ENCODE peak calls at places on chromosomes 4 and X, in five cellular contexts. One of them, this sample, is unnamed. For H3K79me1, the result is how much of the 10 kb centered on the place peaks cover.

GRCh38 chr4:6494431-6495295 is 22.2 kb upstream of the PPP2R2C start:
- DNase-seq in H1: no peak
- DNase-seq in neuronal stem cell: no peak
- DNase-seq in trophoblast cell: no peak
- DNase-seq in mesenchymal stem cell: no peak
- DNase-seq in this sample: peak

GRCh38 chr4:70724463-70724862 is 2.7 kb downstream of the RUFY3 start:
- DNase-seq in H1: no peak
- DNase-seq in trophoblast cell: no peak
- DNase-seq in mesenchymal stem cell: no peak
- DNase-seq in neuronal stem cell: no peak
- DNase-seq in this sample: no peak

GRCh38 chrX:119474615-119475388 is 6.6 kb downstream of the SLC25A5 start:
- DNase-seq in neuronal stem cell: no peak
- DNase-seq in trophoblast cell: no peak
- DNase-seq in H1: no peak
- DNase-seq in mesenchymal stem cell: no peak
- DNase-seq in this sample: no peak

GRCh38 chr4:155307731-155308277 is 69.0 kb downstream of the MAP9 start:
- DNase-seq in H1: no peak
- DNase-seq in neuronal stem cell: no peak
- DNase-seq in mesenchymal stem cell: no peak
- DNase-seq in trophoblast cell: peak
- DNase-seq in this sample: no peak

GRCh38 chrX:151174581-151175282 is 1.7 kb upstream of the GPR50 start:
- DNase-seq in H1: no peak
- DNase-seq in neuronal stem cell: no peak
- DNase-seq in trophoblast cell: no peak
- DNase-seq in mesenchymal stem cell: no peak
- DNase-seq in this sample: peak

GRCh38 chrX:21770631-21771321 is 12.9 kb upstream of the SMPX start:
- DNase-seq in H1: no peak
- DNase-seq in neuronal stem cell: no peak
- DNase-seq in trophoblast cell: no peak
- DNase-seq in mesenchymal stem cell: no peak
- DNase-seq in this sample: peak

GRCh38 chr4:183402771-183403170 is 41.7 kb upstream of the CDKN2AIP start:
- DNase-seq in H1: no peak
- DNase-seq in mesenchymal stem cell: peak
- DNase-seq in neuronal stem cell: no peak
- DNase-seq in trophoblast cell: no peak
- DNase-seq in this sample: no peak

GRCh38 chr4:149426461-149426860 is 389.2 kb downstream of the IQCM start:
- DNase-seq in mesenchymal stem cell: no peak
- DNase-seq in H1: no peak
- DNase-seq in trophoblast cell: no peak
- DNase-seq in neuronal stem cell: no peak
- DNase-seq in this sample: no peak

GRCh38 chr4:47930971-47931804 is 16.8 kb upstream of the NFXL1 start:
- DNase-seq in trophoblast cell: no peak
- DNase-seq in mesenchymal stem cell: no peak
- DNase-seq in H1: no peak
- DNase-seq in neuronal stem cell: no peak
- DNase-seq in this sample: no peak

GRCh38 chr4:160877087-160877790 is 1286.6 kb downstream of the FSTL5 start:
- DNase-seq in trophoblast cell: no peak
- DNase-seq in H1: no peak
- DNase-seq in mesenchymal stem cell: peak
- DNase-seq in neuronal stem cell: no peak
- DNase-seq in this sample: no peak

GRCh38 chrX:96843566-96843965 is 40.1 kb upstream of the RPA4 start:
- DNase-seq in H1: peak
- DNase-seq in trophoblast cell: peak
- DNase-seq in mesenchymal stem cell: peak
- DNase-seq in neuronal stem cell: peak
- DNase-seq in this sample: peak

GRCh38 chr4:173529505-173530325 is at the start of gene HAND2:
- DNase-seq in neuronal stem cell: peak
- DNase-seq in trophoblast cell: no peak
- DNase-seq in H1: no peak
- DNase-seq in mesenchymal stem cell: peak
- DNase-seq in this sample: peak

GRCh38 chr4:128859887-128860774 is 50.6 kb downstream of the JADE1 start:
- DNase-seq in trophoblast cell: no peak
- DNase-seq in mesenchymal stem cell: peak
- DNase-seq in H1: no peak
- DNase-seq in neuronal stem cell: no peak
- DNase-seq in this sample: no peak

GRCh38 chr4:153248641-153249198 is 44.5 kb downstream of the TRIM2 start:
- DNase-seq in neuronal stem cell: no peak
- DNase-seq in H1: no peak
- DNase-seq in trophoblast cell: no peak
- DNase-seq in mesenchymal stem cell: no peak
- DNase-seq in this sample: peak

GRCh38 chr4:174217273-174218126 is 66.0 kb downstream of the FBXO8 start:
- DNase-seq in trophoblast cell: peak
- DNase-seq in neuronal stem cell: peak
- DNase-seq in H1: no peak
- DNase-seq in mesenchymal stem cell: peak
- DNase-seq in this sample: no peak

GRCh38 chrX:149497054-149497453 is 8.1 kb downstream of the IDS start:
- DNase-seq in H1: no peak
- DNase-seq in trophoblast cell: no peak
- DNase-seq in neuronal stem cell: no peak
- DNase-seq in mesenchymal stem cell: no peak
- DNase-seq in this sample: no peak

GRCh38 chr4:148442830-148443549 is 776 bp upstream of the NR3C2 start:
- DNase-seq in neuronal stem cell: no peak
- DNase-seq in mesenchymal stem cell: no peak
- DNase-seq in trophoblast cell: no peak
- DNase-seq in H1: no peak
- DNase-seq in this sample: no peak

GRCh38 chrX:1597345-1598020 is 6.1 kb downstream of the AKAP17A start:
- DNase-seq in H1: no peak
- DNase-seq in neuronal stem cell: no peak
- DNase-seq in trophoblast cell: no peak
- DNase-seq in mesenchymal stem cell: no peak
- DNase-seq in this sample: no peak

GRCh38 chr4:164440196-164440595 is 313.7 kb upstream of the SMIM31 start:
- DNase-seq in neuronal stem cell: no peak
- DNase-seq in trophoblast cell: no peak
- DNase-seq in mesenchymal stem cell: no peak
- DNase-seq in H1: no peak
- DNase-seq in this sample: no peak

GRCh38 chrX:72247206-72247944 is 8.5 kb upstream of the ERCC6L start:
- DNase-seq in H1: no peak
- DNase-seq in trophoblast cell: no peak
- DNase-seq in neuronal stem cell: no peak
- DNase-seq in mesenchymal stem cell: no peak
- DNase-seq in this sample: no peak

GRCh38 chrX:20487227-20487626 is 220.5 kb upstream of the RPS6KA3 start:
- DNase-seq in mesenchymal stem cell: peak
- DNase-seq in neuronal stem cell: no peak
- DNase-seq in H1: no peak
- DNase-seq in trophoblast cell: no peak
- DNase-seq in this sample: no peak

GRCh38 chrX:70755850-70756249 is 152.7 kb downstream of the TEX11 start:
- DNase-seq in trophoblast cell: no peak
- DNase-seq in H1: peak
- DNase-seq in mesenchymal stem cell: no peak
- DNase-seq in neuronal stem cell: no peak
- DNase-seq in this sample: peak

GRCh38 chr4:19823781-19824180 is 427.9 kb upstream of the SLIT2 start:
- DNase-seq in trophoblast cell: no peak
- DNase-seq in H1: no peak
- DNase-seq in neuronal stem cell: no peak
- DNase-seq in mesenchymal stem cell: no peak
- DNase-seq in this sample: no peak

GRCh38 chrX:147876849-147877646 is 34.7 kb upstream of the FMR1 start:
- DNase-seq in neuronal stem cell: no peak
- DNase-seq in mesenchymal stem cell: no peak
- DNase-seq in trophoblast cell: no peak
- DNase-seq in H1: no peak
- DNase-seq in this sample: no peak

GRCh38 chr4:108213723-108214122 is 45.0 kb upstream of the LEF1 start:
- DNase-seq in H1: no peak
- DNase-seq in mesenchymal stem cell: no peak
- DNase-seq in trophoblast cell: no peak
- DNase-seq in neuronal stem cell: no peak
- DNase-seq in this sample: no peak

GRCh38 chr4:84870398-84871163 is 95.9 kb downstream of the WDFY3 start:
- DNase-seq in H1: peak
- DNase-seq in mesenchymal stem cell: peak
- DNase-seq in neuronal stem cell: no peak
- DNase-seq in trophoblast cell: peak
- DNase-seq in this sample: peak

GRCh38 chr4:56434599-56435000 is 815 bp downstream of the PPAT start:
- DNase-seq in trophoblast cell: peak
- DNase-seq in neuronal stem cell: no peak
- DNase-seq in mesenchymal stem cell: no peak
- DNase-seq in H1: no peak
- DNase-seq in this sample: no peak

GRCh38 chrX:80354966-80355465 is 65.2 kb upstream of the TENT5D start:
- DNase-seq in neuronal stem cell: no peak
- DNase-seq in mesenchymal stem cell: no peak
- DNase-seq in trophoblast cell: no peak
- DNase-seq in H1: no peak
- DNase-seq in this sample: no peak

GRCh38 chrX:118528089-118528753 is 32.6 kb downstream of the DOCK11 start:
- DNase-seq in H1: no peak
- DNase-seq in mesenchymal stem cell: no peak
- DNase-seq in neuronal stem cell: no peak
- DNase-seq in trophoblast cell: peak
- DNase-seq in this sample: no peak

GRCh38 chr4:1369091-1369450 is 22.1 kb downstream of the UVSSA start:
- DNase-seq in neuronal stem cell: no peak
- DNase-seq in trophoblast cell: no peak
- DNase-seq in H1: no peak
- DNase-seq in mesenchymal stem cell: no peak
- DNase-seq in this sample: no peak

DNA sequence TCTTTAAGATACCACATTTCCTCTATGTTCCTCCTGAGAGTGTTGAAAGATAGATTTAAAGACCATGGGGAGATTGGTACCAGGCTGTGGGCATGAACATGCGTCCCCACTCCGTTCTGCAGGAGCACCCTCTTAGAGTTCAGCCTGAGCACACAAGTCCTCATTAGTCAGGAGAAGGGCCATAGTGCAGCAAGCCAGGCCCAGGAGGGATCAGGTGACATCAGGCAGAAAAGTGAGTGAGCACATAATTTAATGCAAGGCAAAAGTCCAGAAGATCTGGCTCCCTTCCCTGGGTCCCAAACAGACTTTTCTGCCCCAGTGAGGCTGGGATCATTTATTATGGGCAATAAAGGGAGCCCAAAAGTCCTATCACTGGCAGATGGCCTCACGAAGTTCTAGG is 263.7 kb upstream of the AGTR2 start:
- DNase-seq in neuronal stem cell: no peak
- DNase-seq in trophoblast cell: no peak
- DNase-seq in H1: no peak
- DNase-seq in mesenchymal stem cell: no peak
- DNase-seq in this sample: no peak
- H2BK12ac ChIP-seq in neuronal stem cell: no peak
- H2BK12ac ChIP-seq in trophoblast cell: no peak
- H2BK12ac ChIP-seq in H1: no peak
- H2BK12ac ChIP-seq in mesenchymal stem cell: no peak
- H2BK12ac ChIP-seq in this sample: no peak

GRCh38 chr4:52637116-52637515 is 22.0 kb downstream of the USP46 start:
- DNase-seq in H1: no peak
- DNase-seq in neuronal stem cell: no peak
- DNase-seq in mesenchymal stem cell: no peak
- DNase-seq in trophoblast cell: no peak
- DNase-seq in this sample: no peak
- H3K79me1 ChIP-seq in H1: under half
- H3K79me1 ChIP-seq in neuronal stem cell: under half
- H3K79me1 ChIP-seq in mesenchymal stem cell: under half
- H3K79me1 ChIP-seq in trophoblast cell: under half
- H3K79me1 ChIP-seq in this sample: under half

DNA sequence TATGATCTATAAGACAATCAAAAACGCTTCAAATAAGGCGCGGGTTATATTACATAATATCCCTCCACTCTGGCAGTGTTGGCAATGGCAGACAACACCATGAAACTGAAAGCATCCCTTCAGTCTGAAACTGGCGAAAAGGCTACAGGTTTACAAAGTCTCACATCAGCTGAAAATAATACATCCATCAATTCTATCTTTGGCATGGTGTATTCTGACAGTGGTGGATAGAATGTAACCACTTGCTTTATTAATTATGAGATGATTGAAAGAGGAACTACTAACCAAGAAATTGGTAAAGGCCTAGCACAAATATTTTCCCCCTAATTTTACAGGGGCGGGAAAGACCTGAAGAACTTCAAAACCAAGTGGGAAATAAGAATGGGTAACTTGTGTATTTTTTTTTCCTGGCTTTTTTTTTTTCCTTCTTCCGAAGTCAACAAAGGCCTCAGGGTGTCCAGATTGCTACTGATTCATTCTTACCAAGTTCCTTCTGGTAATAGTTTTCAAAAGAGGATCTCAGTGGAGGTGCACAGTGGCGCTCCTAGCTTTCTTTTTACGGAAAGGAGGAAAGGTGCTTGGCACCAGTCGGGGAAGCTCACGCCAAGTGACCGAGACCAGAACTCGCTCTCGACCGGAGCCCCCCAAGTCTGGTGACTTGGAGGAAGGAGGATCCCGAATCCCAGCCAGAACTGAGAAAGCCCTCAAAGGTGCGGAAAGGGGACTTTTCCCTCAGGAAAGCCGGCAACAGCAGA is 659 bp downstream of the UBA6 start:
- DNase-seq in neuronal stem cell: no peak
- DNase-seq in mesenchymal stem cell: peak
- DNase-seq in trophoblast cell: peak
- DNase-seq in H1: no peak
- DNase-seq in this sample: no peak
- H4K8ac ChIP-seq in neuronal stem cell: no peak
- H4K8ac ChIP-seq in mesenchymal stem cell: no peak
- H4K8ac ChIP-seq in trophoblast cell: peak
- H4K8ac ChIP-seq in H1: peak
- H4K8ac ChIP-seq in this sample: no peak

GRCh38 chrX:10012776-10013175 is 45.6 kb downstream of the CLDN34 start:
- DNase-seq in neuronal stem cell: no peak
- DNase-seq in trophoblast cell: no peak
- DNase-seq in H1: no peak
- DNase-seq in mesenchymal stem cell: no peak
- DNase-seq in this sample: no peak

GRCh38 chrX:10016516-10017132 is 49.5 kb downstream of the CLDN34 start:
- DNase-seq in mesenchymal stem cell: no peak
- DNase-seq in H1: no peak
- DNase-seq in trophoblast cell: peak
- DNase-seq in neuronal stem cell: no peak
- DNase-seq in this sample: no peak

GRCh38 chrX:10017866-10018265 is 50.7 kb downstream of the CLDN34 start:
- DNase-seq in trophoblast cell: peak
- DNase-seq in neuronal stem cell: no peak
- DNase-seq in mesenchymal stem cell: peak
- DNase-seq in H1: no peak
- DNase-seq in this sample: no peak

GRCh38 chrX:10014462-10015373 is 47.6 kb downstream of the CLDN34 start:
- DNase-seq in H1: peak
- DNase-seq in mesenchymal stem cell: peak
- DNase-seq in neuronal stem cell: peak
- DNase-seq in trophoblast cell: peak
- DNase-seq in this sample: peak

GRCh38 chrX:10015711-10016515 is 48.8 kb downstream of the CLDN34 start:
- DNase-seq in trophoblast cell: peak
- DNase-seq in neuronal stem cell: no peak
- DNase-seq in mesenchymal stem cell: peak
- DNase-seq in H1: no peak
- DNase-seq in this sample: peak
- H2BK12ac ChIP-seq in trophoblast cell: peak
- H2BK12ac ChIP-seq in neuronal stem cell: no peak
- H2BK12ac ChIP-seq in mesenchymal stem cell: no peak
- H2BK12ac ChIP-seq in H1: no peak
- H2BK12ac ChIP-seq in this sample: no peak

This sample was measured in H9.